ENCODE peak calls at places on chromosomes 2 and 18, in nine cellular contexts. One of them, this sample, is unnamed.

GRCh38 chr2:26172189-26172865 is 561 bp upstream of the GAREM2 start:
- DNase-seq in LoVo: peak
- DNase-seq in ACHN: no peak
- DNase-seq in activated CD4-positive, alpha-beta memory T cell treated with anti-CD3 and anti-CD28 coated beads, Interleukin-2, amount 10 ng/mL, durations not matched to agents 7 days and 5 days: no peak
- DNase-seq in dermis microvascular lymphatic vessel endothelial cell: no peak
- DNase-seq in Jurkat, Clone E6-1: no peak
- DNase-seq in IMR-90: no peak
- DNase-seq in cardiac fibroblast: no peak
- DNase-seq in T follicular helper cell: no peak
- DNase-seq in this sample: no peak

GRCh38 chr2:223647258-223647952 is 45.2 kb upstream of the SCG2 start:
- DNase-seq in cardiac fibroblast: peak
- DNase-seq in LoVo: no peak
- DNase-seq in T follicular helper cell: no peak
- DNase-seq in IMR-90: peak
- DNase-seq in dermis microvascular lymphatic vessel endothelial cell: no peak
- DNase-seq in ACHN: no peak
- DNase-seq in Jurkat, Clone E6-1: no peak
- DNase-seq in activated CD4-positive, alpha-beta memory T cell treated with anti-CD3 and anti-CD28 coated beads, Interleukin-2, amount 10 ng/mL, durations not matched to agents 7 days and 5 days: no peak
- DNase-seq in this sample: no peak

GRCh38 chr18:3901042-3901441 is 451.1 kb downstream of the TGIF1 start:
- DNase-seq in activated CD4-positive, alpha-beta memory T cell treated with anti-CD3 and anti-CD28 coated beads, Interleukin-2, amount 10 ng/mL, durations not matched to agents 7 days and 5 days: no peak
- DNase-seq in cardiac fibroblast: no peak
- DNase-seq in IMR-90: no peak
- DNase-seq in Jurkat, Clone E6-1: no peak
- DNase-seq in dermis microvascular lymphatic vessel endothelial cell: no peak
- DNase-seq in ACHN: no peak
- DNase-seq in LoVo: no peak
- DNase-seq in T follicular helper cell: no peak
- DNase-seq in this sample: no peak

GRCh38 chr2:43022896-43023295 is 203.5 kb downstream of the ZFP36L2 start:
- DNase-seq in LoVo: no peak
- DNase-seq in IMR-90: no peak
- DNase-seq in Jurkat, Clone E6-1: no peak
- DNase-seq in dermis microvascular lymphatic vessel endothelial cell: no peak
- DNase-seq in T follicular helper cell: no peak
- DNase-seq in activated CD4-positive, alpha-beta memory T cell treated with anti-CD3 and anti-CD28 coated beads, Interleukin-2, amount 10 ng/mL, durations not matched to agents 7 days and 5 days: no peak
- DNase-seq in ACHN: no peak
- DNase-seq in cardiac fibroblast: no peak
- DNase-seq in this sample: no peak

GRCh38 chr2:111705711-111706323 is 178.2 kb downstream of the ANAPC1 start:
- DNase-seq in LoVo: peak
- DNase-seq in Jurkat, Clone E6-1: peak
- DNase-seq in T follicular helper cell: no peak
- DNase-seq in ACHN: peak
- DNase-seq in activated CD4-positive, alpha-beta memory T cell treated with anti-CD3 and anti-CD28 coated beads, Interleukin-2, amount 10 ng/mL, durations not matched to agents 7 days and 5 days: peak
- DNase-seq in IMR-90: peak
- DNase-seq in cardiac fibroblast: peak
- DNase-seq in dermis microvascular lymphatic vessel endothelial cell: peak
- DNase-seq in this sample: peak

GRCh38 chr2:175948202-175948601 is 53.9 kb downstream of the LNPK start:
- DNase-seq in ACHN: no peak
- DNase-seq in cardiac fibroblast: no peak
- DNase-seq in IMR-90: no peak
- DNase-seq in dermis microvascular lymphatic vessel endothelial cell: no peak
- DNase-seq in activated CD4-positive, alpha-beta memory T cell treated with anti-CD3 and anti-CD28 coated beads, Interleukin-2, amount 10 ng/mL, durations not matched to agents 7 days and 5 days: no peak
- DNase-seq in LoVo: no peak
- DNase-seq in Jurkat, Clone E6-1: no peak
- DNase-seq in T follicular helper cell: no peak
- DNase-seq in this sample: no peak

GRCh38 chr2:88852753-88853402 is 161.4 kb downstream of the RPIA start:
- DNase-seq in T follicular helper cell: no peak
- DNase-seq in Jurkat, Clone E6-1: no peak
- DNase-seq in LoVo: no peak
- DNase-seq in IMR-90: no peak
- DNase-seq in dermis microvascular lymphatic vessel endothelial cell: no peak
- DNase-seq in cardiac fibroblast: no peak
- DNase-seq in activated CD4-positive, alpha-beta memory T cell treated with anti-CD3 and anti-CD28 coated beads, Interleukin-2, amount 10 ng/mL, durations not matched to agents 7 days and 5 days: no peak
- DNase-seq in ACHN: peak
- DNase-seq in this sample: peak

GRCh38 chr2:230779607-230780006 is 67.0 kb downstream of the CAB39 start:
- DNase-seq in dermis microvascular lymphatic vessel endothelial cell: no peak
- DNase-seq in LoVo: no peak
- DNase-seq in cardiac fibroblast: no peak
- DNase-seq in ACHN: no peak
- DNase-seq in T follicular helper cell: no peak
- DNase-seq in IMR-90: no peak
- DNase-seq in activated CD4-positive, alpha-beta memory T cell treated with anti-CD3 and anti-CD28 coated beads, Interleukin-2, amount 10 ng/mL, durations not matched to agents 7 days and 5 days: no peak
- DNase-seq in Jurkat, Clone E6-1: no peak
- DNase-seq in this sample: no peak

GRCh38 chr2:101803945-101804696 is 106.6 kb downstream of the MAP4K4 start:
- DNase-seq in cardiac fibroblast: peak
- DNase-seq in IMR-90: no peak
- DNase-seq in dermis microvascular lymphatic vessel endothelial cell: peak
- DNase-seq in ACHN: no peak
- DNase-seq in LoVo: no peak
- DNase-seq in activated CD4-positive, alpha-beta memory T cell treated with anti-CD3 and anti-CD28 coated beads, Interleukin-2, amount 10 ng/mL, durations not matched to agents 7 days and 5 days: no peak
- DNase-seq in T follicular helper cell: no peak
- DNase-seq in Jurkat, Clone E6-1: no peak
- DNase-seq in this sample: no peak

GRCh38 chr2:54524236-54524991 is 68.3 kb downstream of the SPTBN1 start:
- DNase-seq in Jurkat, Clone E6-1: no peak
- DNase-seq in LoVo: peak
- DNase-seq in activated CD4-positive, alpha-beta memory T cell treated with anti-CD3 and anti-CD28 coated beads, Interleukin-2, amount 10 ng/mL, durations not matched to agents 7 days and 5 days: no peak
- DNase-seq in IMR-90: peak
- DNase-seq in T follicular helper cell: no peak
- DNase-seq in ACHN: peak
- DNase-seq in dermis microvascular lymphatic vessel endothelial cell: no peak
- DNase-seq in cardiac fibroblast: peak
- DNase-seq in this sample: peak

GRCh38 chr2:230895536-230896345 is 29.3 kb downstream of the GPR55 start:
- DNase-seq in IMR-90: no peak
- DNase-seq in Jurkat, Clone E6-1: no peak
- DNase-seq in dermis microvascular lymphatic vessel endothelial cell: no peak
- DNase-seq in cardiac fibroblast: no peak
- DNase-seq in activated CD4-positive, alpha-beta memory T cell treated with anti-CD3 and anti-CD28 coated beads, Interleukin-2, amount 10 ng/mL, durations not matched to agents 7 days and 5 days: no peak
- DNase-seq in ACHN: no peak
- DNase-seq in LoVo: peak
- DNase-seq in T follicular helper cell: no peak
- DNase-seq in this sample: no peak

GRCh38 chr2:47346-48218 is 1.3 kb upstream of the FAM110C start:
- DNase-seq in IMR-90: no peak
- DNase-seq in LoVo: no peak
- DNase-seq in activated CD4-positive, alpha-beta memory T cell treated with anti-CD3 and anti-CD28 coated beads, Interleukin-2, amount 10 ng/mL, durations not matched to agents 7 days and 5 days: no peak
- DNase-seq in T follicular helper cell: no peak
- DNase-seq in Jurkat, Clone E6-1: peak
- DNase-seq in ACHN: peak
- DNase-seq in cardiac fibroblast: no peak
- DNase-seq in dermis microvascular lymphatic vessel endothelial cell: no peak
- DNase-seq in this sample: no peak

This sample was measured in kidney glomerular epithelial cell.